ENCODE peak calls at places on chromosomes 16 and 17, in eight cellular contexts. One of them, this sample, is unnamed.

GRCh38 chr17:21033350-21033749 is 9.5 kb downstream of the USP22 start:
- DNase-seq in body of pancreas: no peak
- DNase-seq in endothelial cell of umbilical vein: no peak
- DNase-seq in testis: no peak
- DNase-seq in ovary: no peak
- DNase-seq in uterus: no peak
- DNase-seq in esophagus squamous epithelium: no peak
- DNase-seq in lower leg skin: no peak
- DNase-seq in this sample: no peak

GRCh38 chr16:87784812-87785211 is 19.0 kb upstream of the KLHDC4 start:
- DNase-seq in body of pancreas: peak
- DNase-seq in endothelial cell of umbilical vein: no peak
- DNase-seq in testis: peak
- DNase-seq in ovary: no peak
- DNase-seq in uterus: no peak
- DNase-seq in esophagus squamous epithelium: no peak
- DNase-seq in lower leg skin: no peak
- DNase-seq in this sample: no peak

GRCh38 chr17:77247048-77247541 is 106.3 kb downstream of the SEC14L1 start:
- DNase-seq in body of pancreas: peak
- DNase-seq in endothelial cell of umbilical vein: peak
- DNase-seq in testis: peak
- DNase-seq in ovary: peak
- DNase-seq in uterus: peak
- DNase-seq in esophagus squamous epithelium: no peak
- DNase-seq in lower leg skin: peak
- DNase-seq in this sample: peak

GRCh38 chr16:66035096-66035495 is 331.4 kb upstream of the CDH5 start:
- DNase-seq in body of pancreas: no peak
- DNase-seq in endothelial cell of umbilical vein: no peak
- DNase-seq in testis: no peak
- DNase-seq in ovary: no peak
- DNase-seq in uterus: no peak
- DNase-seq in esophagus squamous epithelium: no peak
- DNase-seq in lower leg skin: no peak
- DNase-seq in this sample: no peak

GRCh38 chr17:46916211-46916610 is 6.7 kb upstream of the GOSR2 start:
- DNase-seq in body of pancreas: no peak
- DNase-seq in endothelial cell of umbilical vein: no peak
- DNase-seq in testis: no peak
- DNase-seq in ovary: no peak
- DNase-seq in uterus: no peak
- DNase-seq in esophagus squamous epithelium: no peak
- DNase-seq in lower leg skin: no peak
- DNase-seq in this sample: peak

GRCh38 chr16:30430428-30430970 is 669 bp upstream of the DCTPP1 start:
- DNase-seq in body of pancreas: no peak
- DNase-seq in endothelial cell of umbilical vein: no peak
- DNase-seq in testis: no peak
- DNase-seq in ovary: no peak
- DNase-seq in uterus: no peak
- DNase-seq in esophagus squamous epithelium: no peak
- DNase-seq in lower leg skin: no peak
- DNase-seq in this sample: no peak

GRCh38 chr17:37388266-37388665 is 12.5 kb downstream of the C17orf78 start:
- DNase-seq in body of pancreas: no peak
- DNase-seq in endothelial cell of umbilical vein: no peak
- DNase-seq in testis: no peak
- DNase-seq in ovary: no peak
- DNase-seq in uterus: no peak
- DNase-seq in esophagus squamous epithelium: no peak
- DNase-seq in lower leg skin: no peak
- DNase-seq in this sample: peak

GRCh38 chr16:86044241-86044671 is 145.3 kb downstream of the IRF8 start:
- DNase-seq in body of pancreas: no peak
- DNase-seq in endothelial cell of umbilical vein: peak
- DNase-seq in testis: no peak
- DNase-seq in ovary: no peak
- DNase-seq in uterus: no peak
- DNase-seq in esophagus squamous epithelium: no peak
- DNase-seq in lower leg skin: no peak
- DNase-seq in this sample: peak

GRCh38 chr16:62077998-62078397 is 41.8 kb upstream of the CDH8 start:
- DNase-seq in body of pancreas: no peak
- DNase-seq in endothelial cell of umbilical vein: no peak
- DNase-seq in testis: peak
- DNase-seq in ovary: no peak
- DNase-seq in uterus: no peak
- DNase-seq in esophagus squamous epithelium: no peak
- DNase-seq in lower leg skin: no peak
- DNase-seq in this sample: no peak

GRCh38 chr17:39617446-39618251 is 9.1 kb upstream of the PPP1R1B start:
- DNase-seq in body of pancreas: peak
- DNase-seq in endothelial cell of umbilical vein: peak
- DNase-seq in testis: peak
- DNase-seq in ovary: peak
- DNase-seq in uterus: peak
- DNase-seq in esophagus squamous epithelium: no peak
- DNase-seq in lower leg skin: peak
- DNase-seq in this sample: peak

GRCh38 chr17:69492410-69493071 is 78.0 kb downstream of the MAP2K6 start:
- DNase-seq in body of pancreas: no peak
- DNase-seq in endothelial cell of umbilical vein: no peak
- DNase-seq in testis: no peak
- DNase-seq in ovary: no peak
- DNase-seq in uterus: no peak
- DNase-seq in esophagus squamous epithelium: no peak
- DNase-seq in lower leg skin: no peak
- DNase-seq in this sample: peak

GRCh38 chr17:83137523-83137922 is 58.1 kb downstream of the METRNL start:
- DNase-seq in body of pancreas: no peak
- DNase-seq in endothelial cell of umbilical vein: no peak
- DNase-seq in testis: peak
- DNase-seq in ovary: peak
- DNase-seq in uterus: no peak
- DNase-seq in esophagus squamous epithelium: no peak
- DNase-seq in lower leg skin: no peak
- DNase-seq in this sample: no peak

GRCh38 chr17:82870091-82870491 is 30.3 kb upstream of the ZNF750 start:
- DNase-seq in body of pancreas: no peak
- DNase-seq in endothelial cell of umbilical vein: no peak
- DNase-seq in testis: no peak
- DNase-seq in ovary: no peak
- DNase-seq in uterus: no peak
- DNase-seq in esophagus squamous epithelium: no peak
- DNase-seq in lower leg skin: no peak
- DNase-seq in this sample: no peak

GRCh38 chr16:8963010-8963824 is 489 bp downstream of the USP7 start:
- DNase-seq in body of pancreas: no peak
- DNase-seq in endothelial cell of umbilical vein: no peak
- DNase-seq in testis: no peak
- DNase-seq in ovary: no peak
- DNase-seq in uterus: no peak
- DNase-seq in esophagus squamous epithelium: no peak
- DNase-seq in lower leg skin: no peak
- DNase-seq in this sample: no peak

GRCh38 chr16:53045554-53046250 is 7.0 kb downstream of the CHD9NB start:
- DNase-seq in body of pancreas: peak
- DNase-seq in endothelial cell of umbilical vein: no peak
- DNase-seq in testis: no peak
- DNase-seq in ovary: no peak
- DNase-seq in uterus: no peak
- DNase-seq in esophagus squamous epithelium: no peak
- DNase-seq in lower leg skin: no peak
- DNase-seq in this sample: no peak
- TF ChIP-seq POLR2A in body of pancreas: no peak
- TF ChIP-seq POLR2A in endothelial cell of umbilical vein: no peak
- TF ChIP-seq POLR2A in testis: no peak
- TF ChIP-seq POLR2A in ovary: no peak
- TF ChIP-seq POLR2A in uterus: no peak
- TF ChIP-seq POLR2A in esophagus squamous epithelium: no peak
- TF ChIP-seq POLR2A in lower leg skin: no peak
- TF ChIP-seq POLR2A in this sample: no peak

DNA sequence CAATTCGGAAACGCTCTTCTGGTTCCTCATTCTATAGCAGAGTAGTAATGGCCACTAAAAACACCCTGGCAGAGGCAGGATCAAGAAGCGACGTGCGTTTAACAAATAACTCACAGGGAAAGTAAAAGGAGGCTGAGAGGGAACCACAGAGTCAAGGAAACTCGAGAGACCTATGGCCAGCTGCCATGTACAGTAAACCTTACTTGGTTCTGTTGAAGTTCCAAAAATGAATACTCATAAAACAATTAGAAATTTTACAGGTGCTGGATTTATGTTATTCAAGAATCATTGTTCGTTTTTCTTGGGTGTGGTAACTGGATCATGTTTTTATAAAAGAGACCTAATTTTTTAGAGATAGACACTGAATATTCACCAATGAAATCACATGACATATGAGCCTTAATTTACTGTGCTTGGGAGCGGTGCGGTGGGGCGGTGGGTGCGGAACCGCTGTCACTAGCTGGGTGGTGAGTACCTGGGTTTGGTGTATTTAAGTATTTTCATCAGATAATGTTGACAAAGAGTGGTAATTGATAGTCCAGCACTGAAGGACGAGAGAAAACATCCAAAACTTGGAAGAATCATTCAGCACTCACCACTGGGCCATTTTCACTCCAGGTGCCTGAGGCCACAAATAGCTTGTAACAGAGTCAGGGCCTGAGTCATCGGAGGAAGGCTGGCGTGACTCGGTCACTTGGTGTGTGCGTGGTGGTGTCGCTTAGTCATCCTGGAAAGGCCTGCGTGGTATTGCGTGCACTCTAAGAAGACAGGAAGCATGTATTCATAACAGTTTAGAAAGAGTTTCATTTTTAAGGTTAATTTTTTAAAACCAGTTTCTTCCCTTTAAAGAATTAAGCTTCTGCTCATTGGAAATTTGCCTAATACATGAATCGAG is 135.4 kb upstream of the CHMP6 start:
- DNase-seq in body of pancreas: peak
- DNase-seq in endothelial cell of umbilical vein: peak
- DNase-seq in testis: no peak
- DNase-seq in ovary: no peak
- DNase-seq in uterus: peak
- DNase-seq in esophagus squamous epithelium: no peak
- DNase-seq in lower leg skin: peak
- DNase-seq in this sample: peak
- TF ChIP-seq POLR2A in body of pancreas: no peak
- TF ChIP-seq POLR2A in endothelial cell of umbilical vein: no peak
- TF ChIP-seq POLR2A in testis: no peak
- TF ChIP-seq POLR2A in ovary: no peak
- TF ChIP-seq POLR2A in uterus: no peak
- TF ChIP-seq POLR2A in esophagus squamous epithelium: no peak
- TF ChIP-seq POLR2A in lower leg skin: no peak
- TF ChIP-seq POLR2A in this sample: no peak

GRCh38 chr17:44200478-44201155 is 933 bp upstream of the ATXN7L3 start:
- DNase-seq in body of pancreas: no peak
- DNase-seq in endothelial cell of umbilical vein: peak
- DNase-seq in testis: peak
- DNase-seq in ovary: no peak
- DNase-seq in uterus: no peak
- DNase-seq in esophagus squamous epithelium: no peak
- DNase-seq in lower leg skin: no peak
- DNase-seq in this sample: no peak
- TF ChIP-seq POLR2A in body of pancreas: no peak
- TF ChIP-seq POLR2A in endothelial cell of umbilical vein: peak
- TF ChIP-seq POLR2A in testis: no peak
- TF ChIP-seq POLR2A in ovary: peak
- TF ChIP-seq POLR2A in uterus: no peak
- TF ChIP-seq POLR2A in esophagus squamous epithelium: no peak
- TF ChIP-seq POLR2A in lower leg skin: no peak
- TF ChIP-seq POLR2A in this sample: peak

GRCh38 chr17:50953831-50954601 is 87.9 kb upstream of the TOB1 start:
- DNase-seq in body of pancreas: peak
- DNase-seq in endothelial cell of umbilical vein: peak
- DNase-seq in testis: peak
- DNase-seq in ovary: peak
- DNase-seq in uterus: no peak
- DNase-seq in esophagus squamous epithelium: no peak
- DNase-seq in lower leg skin: peak
- DNase-seq in this sample: no peak

GRCh38 chr17:50954641-50955121 is 88.5 kb upstream of the TOB1 start:
- DNase-seq in body of pancreas: no peak
- DNase-seq in endothelial cell of umbilical vein: no peak
- DNase-seq in testis: no peak
- DNase-seq in ovary: no peak
- DNase-seq in uterus: no peak
- DNase-seq in esophagus squamous epithelium: no peak
- DNase-seq in lower leg skin: no peak
- DNase-seq in this sample: no peak

GRCh38 chr17:50955667-50956120 is 89.5 kb upstream of the TOB1 start:
- DNase-seq in body of pancreas: no peak
- DNase-seq in endothelial cell of umbilical vein: no peak
- DNase-seq in testis: no peak
- DNase-seq in ovary: no peak
- DNase-seq in uterus: no peak
- DNase-seq in esophagus squamous epithelium: no peak
- DNase-seq in lower leg skin: no peak
- DNase-seq in this sample: no peak

GRCh38 chr17:50956409-50956749 is 90.2 kb upstream of the TOB1 start:
- DNase-seq in body of pancreas: no peak
- DNase-seq in endothelial cell of umbilical vein: no peak
- DNase-seq in testis: no peak
- DNase-seq in ovary: no peak
- DNase-seq in uterus: no peak
- DNase-seq in esophagus squamous epithelium: no peak
- DNase-seq in lower leg skin: no peak
- DNase-seq in this sample: no peak

GRCh38 chr17:50955160-50955559 is 89.0 kb upstream of the TOB1 start:
- DNase-seq in body of pancreas: no peak
- DNase-seq in endothelial cell of umbilical vein: no peak
- DNase-seq in testis: no peak
- DNase-seq in ovary: no peak
- DNase-seq in uterus: no peak
- DNase-seq in esophagus squamous epithelium: no peak
- DNase-seq in lower leg skin: no peak
- DNase-seq in this sample: no peak
- TF ChIP-seq POLR2A in body of pancreas: no peak
- TF ChIP-seq POLR2A in endothelial cell of umbilical vein: no peak
- TF ChIP-seq POLR2A in testis: no peak
- TF ChIP-seq POLR2A in ovary: no peak
- TF ChIP-seq POLR2A in uterus: no peak
- TF ChIP-seq POLR2A in esophagus squamous epithelium: no peak
- TF ChIP-seq POLR2A in lower leg skin: no peak
- TF ChIP-seq POLR2A in this sample: no peak

GRCh38 chr16:28192811-28193529 is 18.8 kb downstream of the XPO6 start:
- DNase-seq in body of pancreas: peak
- DNase-seq in endothelial cell of umbilical vein: no peak
- DNase-seq in testis: no peak
- DNase-seq in ovary: no peak
- DNase-seq in uterus: no peak
- DNase-seq in esophagus squamous epithelium: no peak
- DNase-seq in lower leg skin: no peak
- DNase-seq in this sample: no peak
- TF ChIP-seq POLR2A in body of pancreas: no peak
- TF ChIP-seq POLR2A in endothelial cell of umbilical vein: no peak
- TF ChIP-seq POLR2A in testis: no peak
- TF ChIP-seq POLR2A in ovary: no peak
- TF ChIP-seq POLR2A in uterus: no peak
- TF ChIP-seq POLR2A in esophagus squamous epithelium: no peak
- TF ChIP-seq POLR2A in lower leg skin: no peak
- TF ChIP-seq POLR2A in this sample: no peak

GRCh38 chr17:7308625-7309433 is 1.4 kb downstream of the EIF5A start:
- DNase-seq in body of pancreas: peak
- DNase-seq in endothelial cell of umbilical vein: peak
- DNase-seq in testis: peak
- DNase-seq in ovary: peak
- DNase-seq in uterus: peak
- DNase-seq in esophagus squamous epithelium: no peak
- DNase-seq in lower leg skin: peak
- DNase-seq in this sample: peak
- TF ChIP-seq POLR2A in body of pancreas: peak
- TF ChIP-seq POLR2A in endothelial cell of umbilical vein: peak
- TF ChIP-seq POLR2A in testis: no peak
- TF ChIP-seq POLR2A in ovary: peak
- TF ChIP-seq POLR2A in uterus: peak
- TF ChIP-seq POLR2A in esophagus squamous epithelium: no peak
- TF ChIP-seq POLR2A in lower leg skin: no peak
- TF ChIP-seq POLR2A in this sample: no peak